ENCODE peak calls at places on chromosomes 4 and X, in seven cellular contexts. W is fibroblast of gingiva; T is neuronal stem cell; J is kidney glomerular epithelial cell; Z is HTR-8/SVneo; G is stimulated activated CD4-positive, alpha-beta T cell treated with anti-CD3 and anti-CD28 coated beads, Interleukin-1b, Interleukin-23, amount 100 ng/mL, for 48 hours; D is retina. N is an unnamed sample.

GRCh38 chr4:67198757-67199156 is 346.5 kb downstream of the CENPC start:
- DNase-seq in W (no peak), T (no peak), J (peak; percentile 17), Z (peak; percentile 15), G (no peak), D (no peak), N (no peak)

GRCh38 chr4:156954598-156954997 is 17.0 kb downstream of the PDGFC start:
- DNase-seq in W (no peak), T (no peak), J (no peak), Z (no peak), G (no peak), D (no peak), N (no peak)

GRCh38 chrX:155966876-155967275 is 30.6 kb upstream of the IL9R start:
- DNase-seq in W (no peak), T (no peak), J (peak; percentile 2), Z (peak; percentile 60), G (peak; percentile 9), D (no peak), N (no peak)

GRCh38 chr4:156875697-156876096 is 95.9 kb downstream of the PDGFC start:
- DNase-seq in W (no peak), T (no peak), J (no peak), Z (no peak), G (no peak), D (no peak), N (no peak)

GRCh38 chrX:46683023-46683422 is 75.9 kb downstream of the SLC9A7 start:
- DNase-seq in W (peak; percentile 5), T (no peak), J (peak; percentile 12), Z (no peak), G (no peak), D (no peak), N (no peak)

GRCh38 chrX:150362599-150363481 is at the start of gene MAMLD1:
- DNase-seq in W (peak; percentile 85), T (no peak), J (peak; percentile 45), Z (no peak), G (peak; percentile 52), D (peak; percentile 79), N (peak; percentile 59)

GRCh38 chr4:180106122-180106521 is 2137.1 kb upstream of the TENM3 start:
- DNase-seq in W (no peak), T (no peak), J (no peak), Z (no peak), G (no peak), D (no peak), N (no peak)

GRCh38 chr4:19030048-19030447 is 1008.5 kb upstream of the LCORL start:
- DNase-seq in W (no peak), T (peak; percentile 24), J (peak; percentile 79), Z (no peak), G (no peak), D (peak; percentile 31), N (no peak)

GRCh38 chrX:123336666-123337065 is 152.6 kb downstream of the GRIA3 start:
- DNase-seq in W (no peak), T (no peak), J (no peak), Z (no peak), G (no peak), D (no peak), N (no peak)

GRCh38 chr4:56799291-56799823 is 22.1 kb downstream of the SPINK2 start:
- DNase-seq in W (no peak), T (no peak), J (no peak), Z (no peak), G (no peak), D (no peak), N (no peak)

GRCh38 chrX:153878969-153879653 is 6.9 kb downstream of the L1CAM start:
- DNase-seq in W (no peak), T (no peak), J (no peak), Z (no peak), G (no peak), D (peak; percentile 78), N (no peak)

GRCh38 chrX:39199429-39199828 is 398.2 kb downstream of the MID1IP1 start:
- DNase-seq in W (no peak), T (no peak), J (no peak), Z (no peak), G (no peak), D (no peak), N (no peak)

GRCh38 chr4:181959121-181959520 is 284.1 kb upstream of the TENM3 start:
- DNase-seq in W (peak; percentile 51), T (no peak), J (peak; percentile 97), Z (peak; percentile 54), G (no peak), D (no peak), N (peak; percentile 35)

GRCh38 chr4:109847896-109848442 is at the start of gene LRIT3:
- DNase-seq in W (no peak), T (peak; percentile 9), J (no peak), Z (no peak), G (no peak), D (no peak), N (no peak)

GRCh38 chr4:77449162-77449561 is 156.5 kb upstream of the CXCL13 start:
- DNase-seq in W (no peak), T (no peak), J (no peak), Z (no peak), G (no peak), D (no peak), N (no peak)

GRCh38 chr4:89306486-89307184 is 965 bp downstream of the GPRIN3 start:
- DNase-seq in W (no peak), T (no peak), J (no peak), Z (no peak), G (no peak), D (peak; percentile 39), N (no peak)

GRCh38 chr4:147820975-147821374 is 89.1 kb downstream of the ARHGAP10 start:
- DNase-seq in W (no peak), T (no peak), J (no peak), Z (no peak), G (no peak), D (no peak), N (no peak)

GRCh38 chrX:9606971-9607370 is 142.1 kb downstream of the TBL1X start:
- DNase-seq in W (no peak), T (no peak), J (no peak), Z (no peak), G (no peak), D (no peak), N (no peak)

GRCh38 chr4:114613579-114613978 is 15.0 kb downstream of the UGT8 start:
- DNase-seq in W (no peak), T (no peak), J (no peak), Z (no peak), G (no peak), D (no peak), N (no peak)

GRCh38 chr4:90190510-90190909 is 63.3 kb downstream of the CCSER1 start:
- DNase-seq in W (no peak), T (no peak), J (no peak), Z (no peak), G (no peak), D (no peak), N (no peak)

N was measured in fibroblast of the conjunctiva.